ENCODE peak calls at places on chromosome 15, in seven cellular contexts. I, X, U, R, P, D and N are unnamed samples.

GRCh38 chr15:74365619-74366445 is 1.6 kb downstream of the CYP11A1 start:
- DNase-seq in P (no peak), X (no peak), U (no peak), D (no peak), I (no peak), R (no peak), N (peak)

GRCh38 chr15:86201313-86202008 is 121.8 kb downstream of the AGBL1 start:
- DNase-seq in U (no peak), I (no peak), R (no peak), D (no peak), P (no peak), X (no peak), N (no peak)

GRCh38 chr15:67188551-67189218 is 65.8 kb downstream of the AAGAB start:
- DNase-seq in R (no peak), D (no peak), X (no peak), U (no peak), I (no peak), P (no peak), N (no peak)

GRCh38 chr15:90838066-90838465 is 30.3 kb upstream of the FURIN start:
- DNase-seq in X (no peak), D (no peak), U (no peak), P (peak), I (no peak), R (no peak), N (no peak)

GRCh38 chr15:95604634-95605036 is 725.9 kb upstream of the NR2F2 start:
- DNase-seq in U (peak), I (no peak), R (no peak), X (no peak), P (no peak), D (no peak), N (no peak)

GRCh38 chr15:49178477-49178876 is 8.4 kb downstream of the GALK2 start:
- DNase-seq in X (no peak), P (no peak), D (no peak), I (no peak), U (no peak), R (no peak), N (no peak)

GRCh38 chr15:85499498-85499897 is 119.1 kb downstream of the AKAP13 start:
- DNase-seq in P (no peak), I (no peak), R (peak), X (no peak), D (no peak), U (no peak), N (no peak)

GRCh38 chr15:38398134-38398533 is 55.8 kb upstream of the FAM98B start:
- DNase-seq in X (peak), P (no peak), U (peak), R (peak), D (no peak), I (no peak), N (no peak)

GRCh38 chr15:80174017-80174746 is 21.4 kb downstream of the FAH start:
- DNase-seq in D (no peak), X (no peak), I (no peak), U (peak), R (no peak), P (no peak), N (no peak)